ENCODE peak calls at places on chromosomes 13 and 19, in five cellular contexts. H, B, T, E and U are unnamed samples.

GRCh38 chr13:93289047-93289446 is 62.4 kb downstream of the GPC6 start:
- DNase-seq in H (no peak), B (no peak), T (no peak), E (no peak), U (peak)

GRCh38 chr13:19766637-19767036 is 16.1 kb downstream of the PSPC1 start:
- DNase-seq in H (no peak), B (peak), T (no peak), E (no peak), U (no peak)

GRCh38 chr19:16371540-16371986 is 46.9 kb downstream of the KLF2 start:
- DNase-seq in H (no peak), B (no peak), T (no peak), E (peak), U (no peak)

GRCh38 chr13:109357751-109358150 is 428.6 kb downstream of the IRS2 start:
- DNase-seq in H (peak), B (no peak), T (no peak), E (no peak), U (no peak)

GRCh38 chr13:64083396-64083795 is 2667.7 kb upstream of the PCDH20 start:
- DNase-seq in H (peak), B (no peak), T (no peak), E (no peak), U (no peak)

GRCh38 chr19:39297931-39298634 is 1.9 kb downstream of the IFNL1 start:
- DNase-seq in H (no peak), B (no peak), T (no peak), E (peak), U (no peak)

GRCh38 chr13:81058916-81059290 is 718.0 kb upstream of the SPRY2 start:
- DNase-seq in H (peak), B (no peak), T (no peak), E (no peak), U (peak)

GRCh38 chr13:95714142-95714832 is 37.3 kb downstream of the DNAJC3 start:
- DNase-seq in H (peak), B (no peak), T (peak), E (no peak), U (peak)

GRCh38 chr13:111202149-111202548 is 87.0 kb downstream of the ARHGEF7 start:
- DNase-seq in H (no peak), B (peak), T (peak), E (no peak), U (no peak)

GRCh38 chr19:48044561-48044960 is 682 bp upstream of the CABP5 start:
- DNase-seq in H (no peak), B (no peak), T (no peak), E (no peak), U (no peak)

GRCh38 chr19:23804676-23805075 is 46.0 kb upstream of the ZNF681 start:
- DNase-seq in H (no peak), B (no peak), T (no peak), E (no peak), U (no peak)

GRCh38 chr19:33235269-33235995 is 9.8 kb upstream of the SLC7A10 start:
- DNase-seq in H (peak), B (peak), T (peak), E (peak), U (peak)

GRCh38 chr19:50772408-50773311 is 2.4 kb downstream of the GPR32 start:
- DNase-seq in H (peak), B (peak), T (peak), E (no peak), U (peak)

GRCh38 chr19:17679526-17680234 is 8.5 kb downstream of the UNC13A start:
- DNase-seq in H (no peak), B (peak), T (no peak), E (no peak), U (no peak)

GRCh38 chr19:39937094-39937493 is 2.7 kb upstream of the FCGBP start:
- DNase-seq in H (no peak), B (no peak), T (no peak), E (peak), U (no peak)

GRCh38 chr13:80235131-80235530 is 105.8 kb downstream of the SPRY2 start:
- DNase-seq in H (peak), B (no peak), T (no peak), E (no peak), U (no peak)

GRCh38 chr19:13118424-13119193 is 545 bp downstream of the NACC1 start:
- DNase-seq in H (peak), B (peak), T (peak), E (no peak), U (peak)

GRCh38 chr13:26377038-26377437 is 123.1 kb downstream of the CDK8 start:
- DNase-seq in H (peak), B (peak), T (peak), E (no peak), U (peak)

GRCh38 chr19:45498411-45499195 is at the start of gene PPM1N:
- DNase-seq in H (no peak), B (peak), T (no peak), E (peak), U (no peak)

GRCh38 chr13:111919826-111920225 is 147.1 kb upstream of the SOX1 start:
- DNase-seq in H (no peak), B (no peak), T (no peak), E (no peak), U (no peak)

GRCh38 chr13:91748416-91749089 is 350.1 kb downstream of the GPC5 start:
- DNase-seq in H (no peak), B (no peak), T (no peak), E (no peak), U (no peak)

GRCh38 chr13:74251778-74252519 is 117.7 kb upstream of the KLF12 start:
- DNase-seq in H (no peak), B (no peak), T (peak), E (no peak), U (peak)

GRCh38 chr13:53237696-53238095 is 209.1 kb downstream of the OLFM4 start:
- DNase-seq in H (no peak), B (no peak), T (no peak), E (no peak), U (no peak)

GRCh38 chr13:50969691-50970090 is 60.1 kb downstream of the RNASEH2B start:
- DNase-seq in H (peak), B (peak), T (peak), E (no peak), U (no peak)

GRCh38 chr13:35699181-35699580 is 222.7 kb upstream of the MAB21L1 start:
- DNase-seq in H (no peak), B (no peak), T (peak), E (no peak), U (peak)

GRCh38 chr13:29684441-29684840 is 89.0 kb upstream of the SLC7A1 start:
- DNase-seq in H (peak), B (no peak), T (no peak), E (no peak), U (peak)

GRCh38 chr19:373391-374182 is 29.0 kb upstream of the MIER2 start:
- DNase-seq in H (no peak), B (no peak), T (no peak), E (no peak), U (no peak)

GRCh38 chr13:91112191-91112579 is 235.3 kb upstream of the MIR17HG start:
- DNase-seq in H (no peak), B (no peak), T (no peak), E (no peak), U (no peak)

GRCh38 chr13:108968566-108968965 is 339.2 kb downstream of the MYO16 start:
- DNase-seq in H (no peak), B (no peak), T (no peak), E (no peak), U (no peak)

GRCh38 chr19:45729774-45730388 is 815 bp downstream of the FBXO46 start:
- DNase-seq in H (no peak), B (peak), T (no peak), E (no peak), U (peak)

GRCh38 chr19:16417660-16418596 is 53.8 kb downstream of the EPS15L1 start:
- DNase-seq in H (peak), B (peak), T (peak), E (peak), U (peak)

GRCh38 chr13:78603240-78603947 is at the start of gene POU4F1:
- DNase-seq in H (peak), B (peak), T (no peak), E (peak), U (peak)

GRCh38 chr19:40982594-40983101 is 8.4 kb upstream of the CYP2B6 start:
- DNase-seq in H (peak), B (peak), T (no peak), E (no peak), U (peak)

GRCh38 chr19:660793-661426 is 2.1 kb downstream of the RNF126 start:
- DNase-seq in H (no peak), B (no peak), T (no peak), E (no peak), U (no peak)

GRCh38 chr13:94195715-94196114 is 283.8 kb downstream of the DCT start:
- DNase-seq in H (peak), B (no peak), T (peak), E (no peak), U (peak)

GRCh38 chr19:920051-920857 is 3.1 kb downstream of the KISS1R start:
- DNase-seq in H (peak), B (peak), T (peak), E (peak), U (no peak)

GRCh38 chr13:29497137-29497654 is 98.3 kb downstream of the SLC7A1 start:
- DNase-seq in H (peak), B (no peak), T (peak), E (no peak), U (peak)

GRCh38 chr13:31588923-31589322 is 150.4 kb upstream of the RXFP2 start:
- DNase-seq in H (no peak), B (no peak), T (no peak), E (no peak), U (no peak)

GRCh38 chr19:7397687-7398086 is 49.0 kb downstream of the ARHGEF18 start:
- DNase-seq in H (peak), B (no peak), T (peak), E (no peak), U (peak)

GRCh38 chr13:25377244-25377962 is 5.6 kb downstream of the ATP8A2 start:
- DNase-seq in H (no peak), B (no peak), T (no peak), E (no peak), U (no peak)

GRCh38 chr13:25371608-25372274 is at the start of gene ATP8A2:
- DNase-seq in H (no peak), B (peak), T (no peak), E (no peak), U (no peak)

GRCh38 chr13:25372275-25373081 is 704 bp downstream of the ATP8A2 start:
- DNase-seq in H (no peak), B (peak), T (no peak), E (no peak), U (no peak)

GRCh38 chr13:25378528-25378927 is 6.8 kb downstream of the ATP8A2 start:
- DNase-seq in H (no peak), B (no peak), T (no peak), E (no peak), U (no peak)

DNA sequence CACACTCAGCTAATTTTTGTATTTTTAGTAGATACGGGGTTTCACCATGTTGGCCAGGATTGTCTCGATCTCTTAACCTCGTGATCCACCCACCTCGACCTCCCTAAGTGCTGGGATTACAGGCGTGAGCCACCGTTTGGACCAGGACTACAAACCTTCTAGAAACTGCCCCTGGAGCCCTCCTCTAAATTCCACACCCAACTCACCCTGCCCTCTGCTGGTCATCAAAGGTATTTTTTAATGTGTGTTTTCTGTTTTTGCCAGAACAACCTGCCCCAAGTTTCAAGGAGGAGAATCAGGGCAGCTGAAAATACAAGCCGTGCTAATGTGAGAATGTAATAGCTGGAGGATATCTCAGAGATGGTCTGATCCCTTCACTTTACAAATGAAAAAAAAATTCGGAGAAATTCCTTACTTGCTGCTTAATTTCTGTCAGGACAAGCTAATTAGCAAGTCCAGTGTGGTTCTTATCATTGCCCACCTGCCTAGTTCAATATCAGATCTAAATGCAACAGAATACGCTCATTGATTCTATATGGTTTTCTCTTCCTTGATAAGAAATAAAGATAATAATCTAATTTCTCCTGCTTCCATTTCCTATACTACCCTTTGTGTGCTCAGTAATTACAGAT is 4.1 kb downstream of the ATP8A2 start:
- DNase-seq in H (peak), B (peak), T (peak), E (peak), U (peak)
- TF ChIP-seq CTCF in H (peak), B (peak), T (peak), E (peak), U (peak)

DNA sequence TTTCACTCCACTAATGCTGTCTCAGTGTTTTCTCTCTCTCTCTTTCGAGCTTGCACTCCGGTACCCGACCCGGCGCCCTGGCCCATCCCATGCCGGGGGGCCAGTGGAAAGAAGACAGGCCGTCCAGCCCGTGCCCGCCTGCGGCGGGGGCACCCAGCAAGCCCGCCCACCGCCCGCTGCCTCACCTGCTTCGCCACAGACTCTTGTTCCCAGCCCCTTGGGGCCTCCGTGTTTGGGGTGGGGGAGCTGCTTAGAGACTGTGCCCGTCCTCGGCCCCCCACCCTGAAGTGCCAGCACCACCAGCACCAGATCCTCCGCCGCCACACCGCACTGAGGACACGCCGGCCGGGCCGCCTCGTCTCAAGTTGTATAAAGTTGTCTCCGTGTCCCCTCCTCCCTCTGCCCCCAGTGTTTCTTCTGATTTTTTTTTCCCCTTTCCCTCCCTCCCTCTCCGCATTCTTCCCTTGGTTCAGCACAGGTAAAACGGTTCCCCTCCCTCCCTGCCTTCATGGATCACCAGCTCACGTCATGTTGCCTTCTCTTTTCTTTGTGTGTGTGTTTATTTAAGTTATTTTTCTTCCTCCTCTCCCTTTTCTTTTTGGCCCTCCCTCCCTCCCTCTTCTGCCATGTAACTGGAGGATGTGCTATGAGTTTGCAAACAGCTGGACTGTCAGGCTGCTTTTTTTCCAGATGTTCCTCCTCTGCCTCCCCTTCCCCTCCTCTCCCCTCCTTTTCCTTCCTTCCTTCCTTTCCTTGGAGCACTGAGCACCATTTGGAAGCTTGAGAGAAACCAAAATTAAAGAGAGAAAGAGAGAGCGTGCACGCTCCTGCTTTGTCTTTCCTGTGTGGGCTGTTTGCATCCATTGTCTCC is 2.1 kb downstream of the LENG9 start:
- DNase-seq in H (peak), B (no peak), T (peak), E (no peak), U (no peak)
- H3K4me3 ChIP-seq in H (peak), B (no peak), T (no peak), E (no peak), U (no peak)

GRCh38 chr13:46994492-46994891 is 97.6 kb upstream of the HTR2A start:
- DNase-seq in H (no peak), B (no peak), T (no peak), E (no peak), U (no peak)

GRCh38 chr13:46996316-46996715 is 99.5 kb upstream of the HTR2A start:
- DNase-seq in H (no peak), B (no peak), T (no peak), E (no peak), U (no peak)

GRCh38 chr13:46995874-46996273 is 99.0 kb upstream of the HTR2A start:
- DNase-seq in H (no peak), B (no peak), T (no peak), E (no peak), U (no peak)

DNA sequence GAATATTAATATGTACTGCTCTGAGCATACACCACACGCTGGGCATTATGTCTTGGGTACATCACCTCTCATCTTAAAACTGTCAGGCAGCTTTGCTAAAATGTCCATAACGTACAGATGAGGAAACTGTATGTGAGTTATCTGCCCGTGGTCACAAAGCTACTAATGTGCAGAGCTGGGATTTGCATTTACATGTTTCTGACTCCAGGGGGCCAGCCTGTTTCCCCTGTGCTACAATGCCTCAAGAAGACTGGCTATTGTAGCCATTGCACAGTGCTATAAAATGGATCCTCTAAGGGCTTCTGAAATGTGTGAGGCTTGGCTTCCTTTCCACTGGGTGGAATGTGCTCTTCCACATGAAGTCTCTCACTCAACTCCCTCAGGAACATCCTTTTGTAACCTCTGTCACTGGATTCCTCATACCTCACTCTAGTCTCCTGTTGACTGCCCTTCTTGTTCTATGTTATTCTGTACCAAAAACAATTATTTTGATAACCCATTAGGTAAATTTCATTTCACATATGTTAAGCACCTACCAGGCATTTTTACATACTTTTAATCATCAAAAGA is 95.6 kb upstream of the HTR2A start:
- DNase-seq in H (peak), B (peak), T (peak), E (no peak), U (peak)
- TF ChIP-seq CTCF in H (peak), B (peak), T (peak), E (no peak), U (peak)

GRCh38 chr19:44371815-44372480 is 15.5 kb upstream of the ZNF112 start:
- DNase-seq in H (no peak), B (no peak), T (no peak), E (no peak), U (no peak)

GRCh38 chr19:44367024-44367423 is 10.5 kb upstream of the ZNF112 start:
- DNase-seq in H (peak), B (peak), T (peak), E (no peak), U (peak)
- H3K4me3 ChIP-seq in H (no peak), B (no peak), T (no peak), E (no peak), U (no peak)

GRCh38 chr13:43235028-43235427 is 211.6 kb downstream of the DNAJC15 start:
- DNase-seq in H (no peak), B (no peak), T (no peak), E (no peak), U (peak)

GRCh38 chr13:43237616-43238015 is 214.2 kb downstream of the DNAJC15 start:
- DNase-seq in H (no peak), B (no peak), T (no peak), E (no peak), U (no peak)

GRCh38 chr13:43240278-43240677 is 216.9 kb downstream of the DNAJC15 start:
- DNase-seq in H (no peak), B (no peak), T (no peak), E (no peak), U (no peak)

GRCh38 chr13:43239441-43239840 is 216.1 kb downstream of the DNAJC15 start:
- DNase-seq in H (no peak), B (no peak), T (no peak), E (no peak), U (peak)

GRCh38 chr13:43238341-43239083 is 215.1 kb downstream of the DNAJC15 start:
- DNase-seq in H (no peak), B (no peak), T (no peak), E (no peak), U (no peak)
- TF ChIP-seq CTCF in H (no peak), B (peak), T (no peak), E (no peak), U (no peak)

GRCh38 chr19:46785980-46786235 is 2.5 kb downstream of the SLC1A5 start:
- DNase-seq in H (no peak), B (no peak), T (no peak), E (no peak), U (no peak)
- H3K4me3 ChIP-seq in H (peak), B (peak), T (peak), E (peak), U (peak)

GRCh38 chr19:42199440-42200115 is 17.9 kb downstream of the DEDD2 start:
- DNase-seq in H (no peak), B (peak), T (no peak), E (peak), U (no peak)
- TF ChIP-seq CTCF in H (no peak), B (peak), T (no peak), E (peak), U (no peak)

DNA sequence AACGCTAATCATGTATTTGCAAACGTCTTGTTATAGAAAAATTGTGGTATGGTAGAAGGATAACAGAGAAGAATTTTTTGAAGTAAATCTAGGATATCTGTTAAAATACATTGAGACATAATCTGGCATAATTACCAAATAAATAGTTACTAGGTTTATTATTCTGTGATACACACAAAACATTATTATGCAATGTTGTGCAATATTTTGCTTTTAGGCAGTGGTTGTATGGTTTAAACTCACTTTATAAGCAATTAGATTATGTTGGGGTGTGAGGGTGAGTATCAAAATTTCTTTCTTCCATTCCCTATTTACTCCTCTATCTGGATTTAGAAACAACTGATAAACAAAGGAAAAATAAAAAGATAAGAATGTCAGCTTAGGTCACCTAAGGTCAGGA is 385.6 kb downstream of the SLITRK6 start:
- DNase-seq in H (no peak), B (no peak), T (no peak), E (no peak), U (no peak)
- H3K4me3 ChIP-seq in H (no peak), B (no peak), T (no peak), E (no peak), U (no peak)